ENCODE peak calls at places on chromosomes 13 and 19, in six cellular contexts. J is anterior cingulate cortex; S is stimulated activated CD4-positive, alpha-beta T cell treated with anti-CD3 and anti-CD28 coated beads, Interleukin-1b, Interleukin-23, amount 100 ng/mL, for 24 hours; G is foreskin keratinocyte; D is GM12864; V is CD4-positive, alpha-beta memory T cell. K is an unnamed sample.

GRCh38 chr19:27652281-27652680 is 1560.7 kb downstream of the UQCRFS1 start:
- DNase-seq in V (no peak), D (no peak), S (no peak), G (no peak), J (no peak), K (no peak)

GRCh38 chr13:23622991-23623390 is 52.8 kb downstream of the TNFRSF19 start:
- DNase-seq in V (no peak), G (no peak), J (no peak), D (peak; percentile 30), S (no peak), K (no peak)

GRCh38 chr13:89490661-89491060 is 1819.5 kb downstream of the SLITRK5 start:
- DNase-seq in J (no peak), D (no peak), V (no peak), S (no peak), G (no peak), K (no peak)

GRCh38 chr19:13396256-13397080 is 109.8 kb downstream of the CACNA1A start:
- DNase-seq in S (no peak), J (peak; percentile 27), V (no peak), D (no peak), G (peak; percentile 36), K (peak; percentile 49)

GRCh38 chr13:97221491-97221890 is 642 bp upstream of the MBNL2 start:
- DNase-seq in J (no peak), G (no peak), V (no peak), D (no peak), S (no peak), K (no peak)

GRCh38 chr19:49409441-49410029 is 13.7 kb downstream of the PTH2 start:
- DNase-seq in S (no peak), G (no peak), J (no peak), D (peak; percentile 42), V (peak; percentile 42), K (no peak)

GRCh38 chr13:48730971-48731658 is 77.4 kb downstream of the CYSLTR2 start:
- DNase-seq in S (no peak), D (no peak), G (peak; percentile 92), V (no peak), J (no peak), K (no peak)

GRCh38 chr13:106701810-106702341 is 133.9 kb upstream of the ARGLU1 start:
- DNase-seq in G (no peak), J (no peak), D (no peak), V (no peak), S (no peak), K (no peak)

GRCh38 chr13:28718186-28718537 is 608 bp downstream of the SLC46A3 start:
- DNase-seq in S (no peak), J (no peak), V (no peak), D (no peak), G (no peak), K (no peak)

GRCh38 chr19:32901504-32902161 is 32.1 kb upstream of the SLC7A9 start:
- DNase-seq in G (peak; percentile 34), J (no peak), S (no peak), D (no peak), V (no peak), K (no peak)

GRCh38 chr13:102487330-102487729 is 85.5 kb upstream of the FGF14 start:
- DNase-seq in D (no peak), V (no peak), G (no peak), J (no peak), S (no peak), K (no peak)

GRCh38 chr19:3171894-3172679 is 6.5 kb upstream of the S1PR4 start:
- DNase-seq in S (no peak), V (no peak), D (no peak), J (no peak), G (peak; percentile 81), K (no peak)

GRCh38 chr13:94198666-94199065 is 280.8 kb downstream of the DCT start:
- DNase-seq in V (no peak), S (no peak), D (no peak), G (no peak), J (no peak), K (no peak)

GRCh38 chr19:51327066-51327985 is 14.6 kb downstream of the VSIG10L start:
- DNase-seq in D (no peak), G (peak; percentile 9), S (peak; percentile 27), J (no peak), V (peak; percentile 47), K (peak; percentile 80)

GRCh38 chr19:2629491-2630351 is 72.8 kb downstream of the GNG7 start:
- DNase-seq in S (no peak), V (no peak), D (no peak), J (no peak), G (no peak), K (no peak)

GRCh38 chr19:7971553-7972520 is 28.4 kb upstream of the TIMM44 start:
- DNase-seq in V (no peak), S (no peak), D (no peak), G (no peak), J (no peak), K (no peak)